ENCODE peak calls at places on chromosome 5, in five cellular contexts. A, M, I, O and L are unnamed samples.
A peak's percentile ranks its signal among the peaks of the same experiment; 100 is the strongest.

GRCh38 chr5:160500776-160501175 is 79.1 kb downstream of the PTTG1 start:
- DNase-seq in A (no peak), M (no peak), I (no peak), O (no peak), L (no peak)

GRCh38 chr5:88727705-88728313 is 155.2 kb downstream of the MEF2C start:
- DNase-seq in A (no peak), M (no peak), I (no peak), O (no peak), L (no peak)

GRCh38 chr5:140424135-140424534 is 22.5 kb downstream of the ANKHD1 start:
- DNase-seq in A (no peak), M (no peak), I (no peak), O (no peak), L (no peak)

GRCh38 chr5:155794801-155795200 is 532.2 kb upstream of the SGCD start:
- DNase-seq in A (no peak), M (no peak), I (no peak), O (no peak), L (no peak)

GRCh38 chr5:137649228-137649890 is 86.5 kb downstream of the KLHL3 start:
- DNase-seq in A (no peak), M (no peak), I (no peak), O (no peak), L (no peak)

GRCh38 chr5:1540166-1540565 is 16.4 kb upstream of the LPCAT1 start:
- DNase-seq in A (no peak), M (no peak), I (no peak), O (no peak), L (no peak)

GRCh38 chr5:53749611-53750010 is 189.2 kb downstream of the NDUFS4 start:
- DNase-seq in A (no peak), M (no peak), I (no peak), O (no peak), L (no peak)

GRCh38 chr5:188488-189481 is 2.5 kb upstream of the LRRC14B start:
- DNase-seq in A (peak; percentile 77), M (peak; percentile 73), I (peak; percentile 28), O (peak; percentile 76), L (peak; percentile 93)

GRCh38 chr5:77972545-77973252 is 196.6 kb upstream of the TBCA start:
- DNase-seq in A (no peak), M (no peak), I (no peak), O (no peak), L (no peak)

GRCh38 chr5:77863181-77863580 is 87.0 kb upstream of the TBCA start:
- DNase-seq in A (no peak), M (no peak), I (no peak), O (no peak), L (no peak)

GRCh38 chr5:144191998-144192397 is 21.3 kb downstream of the KCTD16 start:
- DNase-seq in A (peak; percentile 42), M (no peak), I (peak; percentile 73), O (no peak), L (peak; percentile 25)

GRCh38 chr5:73625314-73625904 is 587 bp upstream of the ARHGEF28 start:
- DNase-seq in A (no peak), M (no peak), I (no peak), O (peak; percentile 15), L (no peak)

GRCh38 chr5:122067330-122067885 is 10.7 kb downstream of the LOX start:
- DNase-seq in A (no peak), M (no peak), I (no peak), O (no peak), L (no peak)

GRCh38 chr5:142644640-142645361 is 41.1 kb downstream of the FGF1 start:
- DNase-seq in A (no peak), M (no peak), I (no peak), O (no peak), L (peak; percentile 32)

GRCh38 chr5:141039517-141039916 is 11.7 kb upstream of the PCDHB1 start:
- DNase-seq in A (no peak), M (no peak), I (no peak), O (no peak), L (no peak)

GRCh38 chr5:119808024-119808423 is 178.7 kb downstream of the FAM170A start:
- DNase-seq in A (no peak), M (no peak), I (no peak), O (no peak), L (no peak)

GRCh38 chr5:173303878-173304590 is 24.2 kb downstream of the STC2 start:
- DNase-seq in A (peak; percentile 83), M (no peak), I (no peak), O (no peak), L (no peak)

GRCh38 chr5:125576823-125577222 is 830.4 kb upstream of the ZNF608 start:
- DNase-seq in A (no peak), M (no peak), I (no peak), O (no peak), L (no peak)

GRCh38 chr5:32018476-32019436 is 155.4 kb downstream of the GOLPH3 start:
- DNase-seq in A (no peak), M (no peak), I (no peak), O (no peak), L (no peak)

GRCh38 chr5:72455477-72455876 is 51.7 kb downstream of the ZNF366 start:
- DNase-seq in A (no peak), M (no peak), I (no peak), O (no peak), L (no peak)

GRCh38 chr5:28542968-28543367 is 1504.6 kb upstream of the CDH9 start:
- DNase-seq in A (no peak), M (no peak), I (no peak), O (no peak), L (no peak)

GRCh38 chr5:71586052-71586940 is 844 bp upstream of the MCCC2 start:
- DNase-seq in A (peak; percentile 98), M (no peak), I (peak; percentile 23), O (peak; percentile 7), L (no peak)

GRCh38 chr5:149412783-149413476 is 33.8 kb upstream of the IL17B start:
- DNase-seq in A (no peak), M (no peak), I (no peak), O (no peak), L (no peak)

GRCh38 chr5:126915496-126915895 is 114.9 kb downstream of the MARCHF3 start:
- DNase-seq in A (no peak), M (no peak), I (no peak), O (no peak), L (no peak)

GRCh38 chr5:126920291-126920690 is 110.1 kb downstream of the MARCHF3 start:
- DNase-seq in A (no peak), M (no peak), I (no peak), O (no peak), L (no peak)

GRCh38 chr5:126918624-126918957 is 111.8 kb downstream of the MARCHF3 start:
- DNase-seq in A (no peak), M (no peak), I (no peak), O (no peak), L (no peak)

GRCh38 chr5:126919566-126919965 is 110.8 kb downstream of the MARCHF3 start:
- DNase-seq in A (no peak), M (no peak), I (no peak), O (no peak), L (no peak)

DNA sequence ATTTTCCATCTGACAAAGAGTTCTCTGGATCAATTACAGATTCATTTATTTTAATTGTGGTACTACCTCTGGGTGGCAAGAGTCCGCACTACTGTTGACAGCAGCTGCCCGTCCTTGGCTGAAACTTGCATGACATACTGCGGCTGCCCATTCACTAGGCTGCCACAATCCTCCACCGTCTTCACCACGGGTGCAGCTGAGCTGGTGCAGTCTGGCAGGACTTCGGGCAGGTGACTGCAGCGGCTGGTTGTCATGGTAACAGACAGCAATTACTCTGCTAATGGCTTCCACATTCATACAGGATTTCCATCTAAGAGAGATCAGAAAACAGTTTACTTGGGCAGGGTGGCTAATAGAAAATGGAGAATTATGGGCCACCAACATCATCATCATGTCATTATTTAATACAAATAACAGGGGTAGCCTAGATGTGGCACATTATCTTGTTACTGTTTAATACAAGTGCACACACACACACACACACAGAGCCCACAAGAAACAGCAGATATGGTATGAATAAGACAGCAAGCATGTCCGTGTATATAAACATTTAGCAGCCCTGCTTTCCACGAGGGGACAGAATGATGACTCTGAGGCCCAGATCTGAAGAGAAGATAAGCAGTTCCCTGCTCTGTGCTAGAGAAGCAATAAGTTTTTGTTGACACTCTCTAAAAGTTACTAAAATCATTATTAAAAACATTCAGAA is 112.3 kb downstream of the MARCHF3 start:
- DNase-seq in A (no peak), M (no peak), I (no peak), O (no peak), L (peak; percentile 27)
- TF ChIP-seq SUZ12 in A (no peak), M (no peak), I (no peak), O (no peak), L (no peak)

GRCh38 chr5:153619706-153620105 is 129.2 kb downstream of the GRIA1 start:
- DNase-seq in A (no peak), M (no peak), I (no peak), O (no peak), L (no peak)
- TF ChIP-seq SUZ12 in A (no peak), M (no peak), I (no peak), O (no peak), L (no peak)

GRCh38 chr5:176866913-176867312 is 32.2 kb downstream of the HK3 start:
- DNase-seq in A (no peak), M (peak; percentile 32), I (no peak), O (no peak), L (no peak)

GRCh38 chr5:176869501-176870109 is 29.5 kb downstream of the HK3 start:
- DNase-seq in A (no peak), M (no peak), I (no peak), O (no peak), L (no peak)

GRCh38 chr5:176868126-176868525 is 31.0 kb downstream of the HK3 start:
- DNase-seq in A (no peak), M (no peak), I (no peak), O (no peak), L (no peak)

GRCh38 chr5:176868731-176869130 is 30.4 kb downstream of the HK3 start:
- DNase-seq in A (no peak), M (no peak), I (no peak), O (no peak), L (no peak)

DNA sequence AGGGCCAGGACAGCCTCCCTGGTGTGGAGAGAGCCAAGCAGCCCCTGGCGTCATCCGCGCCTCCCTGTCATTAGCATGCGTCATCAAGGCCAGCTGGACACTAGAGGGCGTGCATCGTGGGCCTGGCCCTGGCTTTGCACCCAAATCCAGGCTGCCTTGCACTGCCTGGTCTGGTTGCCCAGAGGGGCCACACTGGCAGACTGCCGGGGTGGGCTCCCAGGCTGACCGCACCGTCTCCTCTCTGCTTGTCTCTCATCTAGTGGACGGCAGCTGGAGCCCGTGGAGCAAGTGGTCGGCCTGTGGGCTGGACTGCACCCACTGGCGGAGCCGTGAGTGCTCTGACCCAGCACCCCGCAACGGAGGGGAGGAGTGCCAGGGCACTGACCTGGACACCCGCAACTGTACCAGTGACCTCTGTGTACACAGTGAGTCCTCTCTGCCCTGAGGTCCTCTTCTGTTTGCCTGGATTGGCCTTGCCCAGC is 29.0 kb downstream of the HK3 start:
- DNase-seq in A (peak; percentile 51), M (no peak), I (no peak), O (peak; percentile 21), L (peak; percentile 80)
- TF ChIP-seq SUZ12 in A (no peak), M (no peak), I (no peak), O (no peak), L (no peak)

GRCh38 chr5:16880547-16880946 is 55.5 kb downstream of the MYO10 start:
- DNase-seq in A (no peak), M (no peak), I (no peak), O (no peak), L (no peak)
- TF ChIP-seq SUZ12 in A (no peak), M (no peak), I (no peak), O (no peak), L (no peak)